ENCODE peak calls at places on chromosomes 4 and X, in five cellular contexts. O is spleen, F is GM12892, G is K562, C is Peyer's patch. J is an unnamed sample.

GRCh38 chr4:111937368-111937767 is 207.9 kb upstream of the FAM241A start:
- DNase-seq in O (no peak), F (no peak), G (peak), C (no peak), J (no peak)

GRCh38 chr4:11650801-11651596 is 222.3 kb upstream of the HS3ST1 start:
- DNase-seq in O (no peak), F (no peak), G (no peak), C (no peak), J (no peak)

GRCh38 chr4:56787380-56787779 is 34.1 kb downstream of the SPINK2 start:
- DNase-seq in O (no peak), F (no peak), G (peak), C (peak), J (no peak)

GRCh38 chr4:112765317-112765989 is 128.5 kb downstream of the LARP7 start:
- DNase-seq in O (no peak), F (no peak), G (peak), C (no peak), J (no peak)

GRCh38 chr4:107071108-107071507 is 35.0 kb upstream of the DKK2 start:
- DNase-seq in O (no peak), F (no peak), G (no peak), C (no peak), J (no peak)

GRCh38 chr4:15331930-15332329 is 95.9 kb upstream of the C1QTNF7 start:
- DNase-seq in O (no peak), F (no peak), G (no peak), C (no peak), J (no peak)

GRCh38 chr4:112563431-112564200 is 47.6 kb upstream of the NEUROG2 start:
- DNase-seq in O (no peak), F (no peak), G (no peak), C (no peak), J (no peak)

GRCh38 chr4:169823685-169824084 is 65.9 kb upstream of the HPF1 start:
- DNase-seq in O (no peak), F (no peak), G (peak), C (no peak), J (peak)

GRCh38 chr4:105895609-105896460 is 564 bp downstream of the NPNT start:
- DNase-seq in O (no peak), F (peak), G (no peak), C (peak), J (no peak)

GRCh38 chr4:67483868-67484602 is 61.3 kb downstream of the CENPC start:
- DNase-seq in O (no peak), F (no peak), G (peak), C (no peak), J (no peak)

GRCh38 chr4:27764526-27764837 is 903.8 kb downstream of the STIM2 start:
- DNase-seq in O (no peak), F (no peak), G (no peak), C (no peak), J (no peak)

GRCh38 chrX:41600266-41600665 is 88.5 kb upstream of the GPR34 start:
- DNase-seq in O (no peak), F (no peak), G (no peak), C (no peak), J (no peak)

GRCh38 chrX:41779058-41779564 is 55.1 kb downstream of the GPR82 start:
- DNase-seq in O (no peak), F (no peak), G (no peak), C (no peak), J (no peak)

GRCh38 chr4:184805462-184806245 is 20.1 kb downstream of the ACSL1 start:
- DNase-seq in O (peak), F (no peak), G (no peak), C (peak), J (no peak)

GRCh38 chr4:54228064-54228527 is 997 bp upstream of the PDGFRA start:
- DNase-seq in O (peak), F (no peak), G (peak), C (peak), J (peak)

GRCh38 chrX:37652053-37652452 is 33.5 kb upstream of the XK start:
- DNase-seq in O (no peak), F (no peak), G (peak), C (no peak), J (no peak)

GRCh38 chr4:5206391-5206790 is 155.1 kb downstream of the STK32B start:
- DNase-seq in O (no peak), F (no peak), G (peak), C (no peak), J (peak)

GRCh38 chr4:31045151-31045550 is 325.0 kb downstream of the PCDH7 start:
- DNase-seq in O (no peak), F (no peak), G (no peak), C (no peak), J (no peak)

GRCh38 chr4:169238445-169238844 is 32.3 kb downstream of the SH3RF1 start:
- DNase-seq in O (no peak), F (no peak), G (no peak), C (no peak), J (no peak)

GRCh38 chrX:40147399-40148188 is 49.8 kb upstream of the BCOR start:
- DNase-seq in O (no peak), F (no peak), G (no peak), C (no peak), J (no peak)

GRCh38 chr4:177380730-177381287 is 61.4 kb downstream of the AGA start:
- DNase-seq in O (no peak), F (no peak), G (peak), C (no peak), J (peak)

GRCh38 chr4:30716671-30717207 is 3.4 kb upstream of the PCDH7 start:
- DNase-seq in O (no peak), F (no peak), G (no peak), C (no peak), J (no peak)

GRCh38 chr4:37948542-37948941 is 11.7 kb upstream of the PTTG2 start:
- DNase-seq in O (no peak), F (no peak), G (no peak), C (no peak), J (no peak)

GRCh38 chr4:107801766-107802211 is 22.9 kb upstream of the SGMS2 start:
- DNase-seq in O (no peak), F (no peak), G (no peak), C (no peak), J (peak)

GRCh38 chr4:65046496-65047101 is 623.7 kb downstream of the EPHA5 start:
- DNase-seq in O (no peak), F (no peak), G (no peak), C (no peak), J (no peak)

GRCh38 chr4:174485025-174485424 is 37.3 kb downstream of the HPGD start:
- DNase-seq in O (no peak), F (no peak), G (no peak), C (no peak), J (no peak)

GRCh38 chr4:152734699-152735050 is 44.9 kb downstream of the TIGD4 start:
- DNase-seq in O (no peak), F (no peak), G (no peak), C (no peak), J (no peak)
- TF ChIP-seq POLR2A in O (no peak), F (no peak), G (no peak), C (no peak), J (no peak)

GRCh38 chrX:68829594-68830485 is 1.0 kb downstream of the EFNB1 start:
- DNase-seq in O (no peak), F (peak), G (no peak), C (peak), J (no peak)

GRCh38 chrX:68830486-68831404 is 1.9 kb downstream of the EFNB1 start:
- DNase-seq in O (no peak), F (peak), G (no peak), C (peak), J (no peak)

GRCh38 chrX:68827848-68828562 is 816 bp upstream of the EFNB1 start:
- DNase-seq in O (peak), F (peak), G (peak), C (peak), J (peak)

GRCh38 chrX:68827256-68827655 is 1.6 kb upstream of the EFNB1 start:
- DNase-seq in O (no peak), F (peak), G (no peak), C (no peak), J (no peak)

DNA sequence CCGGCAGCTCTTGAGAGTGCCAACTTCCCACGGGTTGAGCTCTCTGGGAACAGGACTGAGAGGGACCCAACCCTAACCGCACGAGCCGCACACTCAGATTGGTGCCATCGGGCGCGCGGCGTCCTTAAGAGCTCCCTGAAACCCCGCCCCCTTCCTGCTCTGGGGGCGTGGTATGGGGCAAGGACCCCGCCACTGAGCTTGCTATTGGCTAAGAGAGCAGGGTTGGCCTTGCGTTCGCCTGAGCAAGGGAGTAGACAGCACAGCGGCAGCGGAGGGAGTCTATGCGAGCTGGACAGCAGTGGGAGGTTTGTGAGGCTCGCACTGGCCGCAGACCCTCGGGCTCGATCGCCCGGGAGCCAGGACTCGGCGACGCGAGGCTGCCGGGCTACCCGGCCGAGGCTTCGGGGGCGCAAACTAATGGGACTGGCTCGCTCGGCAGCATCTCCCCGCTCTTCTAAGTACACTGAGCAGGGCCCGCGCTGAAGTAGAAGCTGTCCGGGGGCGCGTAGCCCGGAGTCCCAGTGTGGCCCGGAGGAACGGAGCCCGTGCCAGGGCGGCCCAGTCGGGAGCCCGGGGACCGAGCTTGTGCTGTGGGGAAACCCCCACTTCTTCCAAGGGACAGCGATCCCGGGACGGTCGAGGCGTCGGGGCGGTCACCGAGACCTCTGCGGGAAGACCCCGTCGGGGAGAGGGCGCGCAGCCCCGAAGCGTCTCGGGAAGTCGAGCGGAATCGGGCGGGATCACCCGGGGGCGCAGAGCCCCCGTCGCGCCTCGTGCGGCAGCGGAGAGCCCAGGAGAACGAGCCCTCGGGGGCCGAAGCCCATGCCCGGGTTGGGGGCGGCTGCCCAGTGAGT is at the start of gene EFNB1:
- DNase-seq in O (peak), F (peak), G (peak), C (peak), J (peak)
- TF ChIP-seq POLR2A in O (no peak), F (peak), G (no peak), C (peak), J (peak)

GRCh38 chrX:47484885-47485284 is 1.9 kb upstream of the ZNF41 start:
- DNase-seq in O (no peak), F (no peak), G (no peak), C (no peak), J (no peak)

GRCh38 chrX:47483310-47484268 is 567 bp upstream of the ZNF41 start:
- DNase-seq in O (peak), F (no peak), G (peak), C (peak), J (no peak)

GRCh38 chrX:47482065-47482511 is 934 bp downstream of the ZNF41 start:
- DNase-seq in O (no peak), F (no peak), G (no peak), C (no peak), J (no peak)

GRCh38 chrX:47481160-47481559 is 1.9 kb downstream of the ZNF41 start:
- DNase-seq in O (no peak), F (no peak), G (no peak), C (no peak), J (no peak)

GRCh38 chrX:47482512-47483309 is at the start of gene ZNF41:
- DNase-seq in O (peak), F (peak), G (peak), C (peak), J (peak)
- TF ChIP-seq POLR2A in O (no peak), F (peak), G (peak), C (peak), J (peak)

GRCh38 chr4:102730968-102731533 is 29.7 kb downstream of the MANBA start:
- DNase-seq in O (no peak), F (no peak), G (peak), C (no peak), J (no peak)
- TF ChIP-seq POLR2A in O (no peak), F (no peak), G (no peak), C (no peak), J (no peak)

GRCh38 chrX:153722704-153723350 is 1.4 kb downstream of the BCAP31 start:
- DNase-seq in O (peak), F (no peak), G (no peak), C (no peak), J (no peak)

GRCh38 chrX:153723351-153724251 is 586 bp downstream of the BCAP31 start:
- DNase-seq in O (peak), F (peak), G (peak), C (peak), J (no peak)

GRCh38 chrX:153725039-153725831 is 579 bp downstream of the ABCD1 start:
- DNase-seq in O (peak), F (no peak), G (no peak), C (no peak), J (no peak)

GRCh38 chrX:153725832-153726285 is 1.2 kb downstream of the ABCD1 start:
- DNase-seq in O (no peak), F (no peak), G (no peak), C (no peak), J (no peak)

DNA sequence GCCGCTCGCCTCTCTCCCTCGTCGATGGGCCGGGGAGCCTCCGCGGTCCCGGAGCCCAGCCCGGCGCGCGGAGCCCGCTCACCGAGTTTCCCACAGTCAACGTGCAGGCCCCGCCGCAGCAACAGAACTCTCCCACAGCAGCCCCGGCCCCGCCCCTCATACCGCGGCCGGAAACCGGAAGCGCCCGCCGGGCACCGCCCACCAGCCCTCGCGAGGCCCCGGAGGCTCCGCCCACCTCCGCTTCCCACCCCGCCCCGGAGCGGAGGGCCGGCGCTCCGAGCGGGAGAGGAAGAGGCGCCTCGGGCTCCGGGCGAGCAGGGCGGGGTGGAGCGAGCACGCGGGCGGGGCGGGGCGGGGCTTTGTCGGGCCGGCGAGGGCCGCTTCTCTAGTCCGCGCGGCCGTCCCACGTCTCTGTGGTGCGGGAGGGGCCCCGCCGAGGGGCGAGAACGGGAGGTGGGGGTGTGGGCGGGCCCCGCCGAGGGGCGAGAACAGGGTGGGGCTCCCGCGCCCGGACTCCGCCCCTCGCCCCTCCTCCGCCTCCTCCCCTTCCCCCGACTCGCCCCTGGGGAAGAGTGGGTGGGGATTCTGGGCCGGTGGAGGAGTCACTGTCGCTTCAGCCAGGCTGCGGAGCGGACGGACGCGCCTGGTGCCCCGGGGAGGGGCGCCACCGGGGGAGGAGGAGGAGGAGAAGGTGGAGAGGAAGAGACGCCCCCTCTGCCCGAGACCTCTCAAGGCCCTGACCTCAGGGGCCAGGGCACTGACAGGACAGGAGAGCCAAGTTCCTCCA is at the start of the genes ABCD1 and BCAP31:
- DNase-seq in O (peak), F (peak), G (peak), C (peak), J (peak)
- TF ChIP-seq POLR2A in O (peak), F (peak), G (peak), C (peak), J (peak)

GRCh38 chrX:107675365-107675654 is 47.0 kb downstream of the PRPS1 start:
- DNase-seq in O (no peak), F (no peak), G (no peak), C (no peak), J (no peak)

GRCh38 chrX:107675823-107676555 is 47.7 kb downstream of the PRPS1 start:
- DNase-seq in O (no peak), F (no peak), G (peak), C (no peak), J (no peak)

GRCh38 chrX:107677909-107678308 is 49.6 kb downstream of the PRPS1 start:
- DNase-seq in O (no peak), F (no peak), G (no peak), C (no peak), J (no peak)

GRCh38 chrX:107677501-107677901 is 49.2 kb downstream of the PRPS1 start:
- DNase-seq in O (no peak), F (no peak), G (no peak), C (no peak), J (no peak)

DNA sequence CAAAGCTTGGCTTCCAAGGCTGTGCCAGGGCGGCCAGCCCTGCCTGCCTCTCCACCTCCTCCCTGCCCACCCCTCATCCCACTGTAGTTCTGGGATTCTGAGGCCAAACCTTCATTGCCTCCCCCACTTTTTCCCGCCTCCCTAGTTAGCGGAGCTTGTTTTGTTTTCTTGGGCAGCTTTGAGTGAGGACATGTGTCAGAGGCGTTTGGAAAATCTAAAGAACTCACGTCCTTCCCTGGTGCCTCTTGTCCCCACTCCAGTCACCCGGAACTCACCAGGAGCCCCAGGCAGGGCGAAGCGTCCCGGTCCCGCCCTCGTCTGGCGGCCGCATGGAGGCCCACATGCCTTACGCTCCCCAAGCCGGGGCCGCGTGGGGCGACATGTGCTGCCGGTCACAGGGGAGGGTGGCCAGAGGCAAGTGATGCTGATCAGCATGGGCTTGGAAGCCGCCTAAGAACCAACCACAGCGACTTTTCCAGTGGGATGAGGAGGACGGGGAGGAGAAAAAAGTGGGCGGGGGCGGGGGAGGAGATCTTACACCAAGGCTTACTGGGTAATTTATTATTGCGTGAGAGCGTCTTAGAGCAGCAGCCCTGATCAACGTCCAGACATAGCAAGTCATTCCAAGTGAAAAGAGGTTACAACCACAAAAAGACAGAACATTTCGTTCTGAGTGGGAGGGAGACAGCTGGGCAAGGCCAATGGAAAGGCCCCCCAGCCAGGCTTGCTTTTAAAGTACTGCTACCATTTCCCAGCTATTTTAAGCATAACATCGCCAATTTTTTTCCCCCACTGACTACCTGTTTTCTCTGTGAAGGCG is 48.5 kb downstream of the PRPS1 start:
- DNase-seq in O (peak), F (no peak), G (peak), C (peak), J (peak)
- TF ChIP-seq POLR2A in O (no peak), F (no peak), G (peak), C (peak), J (no peak)

J was measured in H54.